ENCODE peak calls at places on chromosomes 5 and 9, in nine cellular contexts. L is fibroblast of lung; S is CD4-positive, alpha-beta T cell; T is OCI-LY7; Z is spleen; V is lung; M is endothelial cell; A is colonic mucosa; B is chondrocyte. U is an unnamed sample.

GRCh38 chr9:126980231-126980630 is 65.6 kb downstream of the RALGPS1 start:
- DNase-seq in B (no peak), M (no peak), V (no peak), T (no peak), Z (no peak), L (no peak), S (no peak), A (no peak), U (no peak)

GRCh38 chr5:143924311-143924710 is 112.3 kb downstream of the HMHB1 start:
- DNase-seq in A (no peak), V (no peak), S (no peak), M (no peak), T (no peak), Z (no peak), B (no peak), L (peak), U (no peak)

GRCh38 chr5:149510136-149510535 is 41.1 kb downstream of the CSNK1A1 start:
- DNase-seq in T (no peak), S (no peak), M (no peak), B (no peak), V (no peak), L (no peak), A (no peak), Z (no peak), U (no peak)

GRCh38 chr5:43514471-43514815 is 505 bp downstream of the C5orf34 start:
- DNase-seq in B (no peak), S (no peak), Z (no peak), V (no peak), T (no peak), L (peak), M (no peak), A (no peak), U (no peak)

GRCh38 chr5:35794688-35795375 is 61.9 kb upstream of the IL7R start:
- DNase-seq in B (no peak), S (no peak), L (no peak), T (no peak), V (no peak), M (no peak), A (no peak), Z (no peak), U (no peak)

GRCh38 chr5:170393235-170393634 is 4.1 kb upstream of the KCNMB1 start:
- DNase-seq in B (no peak), M (no peak), A (no peak), S (peak), L (no peak), T (no peak), V (no peak), Z (no peak), U (no peak)

GRCh38 chr5:67120032-67120431 is 76.6 kb downstream of the CD180 start:
- DNase-seq in Z (no peak), S (no peak), M (no peak), V (no peak), B (no peak), A (no peak), T (no peak), L (no peak), U (no peak)

GRCh38 chr9:13026956-13027355 is 252.1 kb downstream of the LURAP1L start:
- DNase-seq in M (no peak), Z (no peak), S (no peak), B (no peak), T (no peak), L (no peak), V (no peak), A (no peak), U (no peak)

GRCh38 chr5:94432499-94432898 is 185.9 kb downstream of the KIAA0825 start:
- DNase-seq in A (no peak), Z (no peak), L (peak), V (no peak), B (no peak), M (no peak), T (no peak), S (no peak), U (no peak)

GRCh38 chr5:167985373-167985772 is 306.1 kb upstream of the WWC1 start:
- DNase-seq in A (no peak), Z (no peak), M (no peak), S (no peak), V (no peak), B (no peak), T (no peak), L (peak), U (no peak)

GRCh38 chr5:58447231-58447630 is 12.7 kb downstream of the PLK2 start:
- DNase-seq in T (no peak), S (no peak), B (no peak), V (no peak), M (no peak), A (no peak), L (peak), Z (no peak), U (no peak)

GRCh38 chr9:105103776-105104175 is 140.7 kb upstream of the SLC44A1 start:
- DNase-seq in B (no peak), A (no peak), T (no peak), S (no peak), L (peak), M (no peak), V (no peak), Z (no peak), U (no peak)

GRCh38 chr9:764105-764524 is 77.4 kb upstream of the DMRT1 start:
- DNase-seq in Z (peak), M (peak), S (peak), B (no peak), T (peak), L (peak), A (peak), V (peak), U (peak)

GRCh38 chr5:60177596-60177995 is 284.1 kb upstream of the PDE4D start:
- DNase-seq in S (no peak), V (no peak), A (no peak), L (peak), B (no peak), Z (no peak), T (no peak), M (no peak), U (no peak)

GRCh38 chr9:25418974-25419373 is 259.3 kb downstream of the TUSC1 start:
- DNase-seq in M (no peak), A (no peak), B (no peak), T (no peak), Z (no peak), S (no peak), V (no peak), L (no peak), U (no peak)

GRCh38 chr5:110790673-110791072 is 51.9 kb downstream of the SLC25A46 start:
- DNase-seq in S (no peak), M (no peak), Z (no peak), A (no peak), B (no peak), L (peak), T (no peak), V (no peak), U (no peak)

GRCh38 chr5:73447234-73448071 is 1.1 kb downstream of the FOXD1 start:
- DNase-seq in S (no peak), B (peak), M (peak), V (no peak), Z (peak), A (peak), T (peak), L (peak), U (peak)

GRCh38 chr9:97293207-97293721 is 14.2 kb upstream of the CCDC180 start:
- DNase-seq in V (no peak), A (no peak), B (no peak), S (no peak), M (peak), T (no peak), L (peak), Z (peak), U (no peak)

GRCh38 chr5:79829260-79829659 is 139.6 kb downstream of the CMYA5 start:
- DNase-seq in S (no peak), L (no peak), M (peak), V (no peak), A (no peak), Z (no peak), B (no peak), T (peak), U (peak)

GRCh38 chr9:76866689-76867088 is 39.2 kb downstream of the PRUNE2 start:
- DNase-seq in A (no peak), V (no peak), B (no peak), Z (no peak), L (peak), T (no peak), M (no peak), S (no peak), U (no peak)

GRCh38 chr5:10801931-10802674 is 41.1 kb upstream of the DAP start:
- DNase-seq in V (no peak), T (no peak), Z (no peak), A (no peak), L (no peak), B (no peak), M (no peak), S (no peak), U (no peak)

GRCh38 chr9:15389173-15389572 is 33.5 kb upstream of the SNAPC3 start:
- DNase-seq in A (no peak), L (peak), Z (no peak), V (no peak), M (no peak), T (no peak), S (no peak), B (no peak), U (no peak)

GRCh38 chr5:179314606-179315355 is 30.5 kb downstream of the ADAMTS2 start:
- DNase-seq in S (no peak), L (no peak), A (no peak), V (no peak), Z (peak), B (peak), M (no peak), T (no peak), U (peak)

GRCh38 chr9:126404459-126404858 is 77.8 kb downstream of the MVB12B start:
- DNase-seq in S (no peak), V (no peak), T (no peak), A (no peak), L (no peak), M (no peak), B (no peak), Z (no peak), U (no peak)

GRCh38 chr9:134268308-134268724 is 57.9 kb upstream of the RXRA start:
- DNase-seq in Z (peak), V (no peak), A (peak), L (no peak), M (no peak), S (no peak), B (no peak), T (peak), U (no peak)

GRCh38 chr9:134265078-134265477 is 61.2 kb upstream of the RXRA start:
- DNase-seq in B (no peak), Z (no peak), T (no peak), V (no peak), S (no peak), A (no peak), L (no peak), M (no peak), U (no peak)

GRCh38 chr9:134264169-134264568 is 62.1 kb upstream of the RXRA start:
- DNase-seq in L (no peak), M (no peak), A (no peak), B (no peak), V (no peak), S (no peak), T (no peak), Z (no peak), U (no peak)

GRCh38 chr9:134266418-134266817 is 59.8 kb upstream of the RXRA start:
- DNase-seq in Z (no peak), S (no peak), B (no peak), M (no peak), A (no peak), L (no peak), T (no peak), V (no peak), U (no peak)

DNA sequence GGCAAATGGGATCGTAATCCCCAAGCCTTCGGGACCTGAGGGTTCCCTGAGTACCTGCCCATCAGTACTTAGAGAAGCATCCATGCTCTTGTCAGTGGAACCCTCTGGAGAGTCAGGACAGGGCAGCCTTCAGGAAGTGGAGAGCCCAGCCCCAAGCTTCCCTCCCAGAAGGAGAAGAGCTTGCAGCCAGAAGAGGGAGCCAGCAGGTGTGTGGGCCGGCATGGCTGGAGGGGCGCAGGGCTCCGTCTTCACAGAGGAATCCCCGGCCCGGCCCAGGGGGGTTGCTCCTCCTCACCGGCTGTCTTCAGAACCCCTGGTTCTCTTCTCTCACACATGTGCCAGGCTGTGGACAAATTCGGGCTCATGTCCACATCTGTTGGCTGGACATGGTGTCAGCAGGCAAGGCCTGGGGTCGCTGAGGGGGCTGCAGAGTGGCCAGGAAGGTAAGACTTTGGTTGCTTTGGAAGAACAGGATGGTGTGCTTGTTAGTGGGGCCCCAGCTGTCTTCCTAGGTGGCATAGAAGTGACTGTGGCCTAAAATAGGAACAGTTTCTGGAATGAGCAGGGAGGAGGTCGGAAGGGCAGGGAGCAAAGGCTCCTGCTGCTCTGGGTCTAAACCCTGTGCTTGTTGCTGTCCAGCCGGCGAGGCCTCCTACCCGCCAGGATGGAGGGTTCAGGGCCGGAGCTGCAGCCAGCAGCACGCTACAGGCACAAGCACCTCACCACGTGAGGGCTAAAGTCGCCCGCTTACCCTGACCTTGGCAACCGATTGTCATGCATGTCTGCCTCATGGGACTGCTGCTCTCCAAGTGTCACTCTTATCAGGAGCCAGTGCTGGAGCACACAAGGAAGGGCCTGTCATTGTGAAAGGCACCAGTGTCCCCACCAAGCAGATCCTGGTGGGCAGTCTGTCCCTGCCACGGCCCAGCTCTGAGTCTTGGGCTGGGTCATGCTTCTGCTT is 58.7 kb upstream of the RXRA start:
- DNase-seq in A (no peak), T (no peak), M (no peak), B (no peak), Z (no peak), L (no peak), V (no peak), S (no peak), U (no peak)
- TF ChIP-seq CTCF in A (no peak), T (peak), M (no peak), B (no peak), Z (no peak), L (no peak), V (no peak), S (no peak), U (no peak)

GRCh38 chr5:139193928-139194327 is 4.2 kb downstream of the SIL1 start:
- DNase-seq in A (no peak), M (no peak), B (no peak), L (no peak), Z (no peak), V (no peak), T (no peak), S (no peak), U (no peak)
- TF ChIP-seq CTCF in A (no peak), M (peak), B (peak), L (peak), Z (no peak), V (no peak), T (peak), S (no peak), U (peak)

GRCh38 chr5:85049020-85049419 is 664.3 kb upstream of the EDIL3 start:
- DNase-seq in B (no peak), L (peak), S (no peak), Z (no peak), A (no peak), V (no peak), M (peak), T (no peak), U (peak)
- TF ChIP-seq CTCF in B (peak), L (no peak), S (no peak), Z (no peak), A (no peak), V (no peak), M (no peak), T (peak), U (peak)

DNA sequence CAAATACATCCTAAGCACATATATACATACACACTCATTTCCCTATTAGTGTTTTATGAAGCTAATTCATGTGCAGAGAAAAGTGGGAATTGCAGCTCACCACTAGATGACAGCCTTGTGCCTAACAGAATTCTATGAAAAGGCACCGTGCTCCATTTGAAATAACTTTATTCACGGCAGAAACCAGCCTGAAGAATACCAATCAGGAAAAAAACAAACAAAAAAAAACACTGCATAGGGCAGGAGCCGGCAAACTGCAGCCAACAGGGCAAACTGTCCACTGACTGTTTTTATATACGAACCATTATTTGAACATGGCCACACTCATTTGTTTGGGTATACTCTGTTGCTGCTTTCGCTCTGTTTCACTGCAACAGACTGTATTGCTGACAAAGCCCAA is 33.6 kb downstream of the ERMP1 start:
- DNase-seq in S (no peak), Z (no peak), M (no peak), B (no peak), V (no peak), A (no peak), T (peak), L (peak), U (no peak)
- TF ChIP-seq CTCF in S (peak), Z (no peak), M (no peak), B (peak), V (peak), A (peak), T (peak), L (peak), U (no peak)

GRCh38 chr5:138465288-138466057 is at the start of gene EGR1:
- DNase-seq in S (peak), T (peak), V (peak), A (peak), Z (peak), L (peak), M (peak), B (peak), U (peak)
- TF ChIP-seq CTCF in S (peak), T (no peak), V (no peak), A (no peak), Z (peak), L (no peak), M (no peak), B (no peak), U (no peak)

DNA sequence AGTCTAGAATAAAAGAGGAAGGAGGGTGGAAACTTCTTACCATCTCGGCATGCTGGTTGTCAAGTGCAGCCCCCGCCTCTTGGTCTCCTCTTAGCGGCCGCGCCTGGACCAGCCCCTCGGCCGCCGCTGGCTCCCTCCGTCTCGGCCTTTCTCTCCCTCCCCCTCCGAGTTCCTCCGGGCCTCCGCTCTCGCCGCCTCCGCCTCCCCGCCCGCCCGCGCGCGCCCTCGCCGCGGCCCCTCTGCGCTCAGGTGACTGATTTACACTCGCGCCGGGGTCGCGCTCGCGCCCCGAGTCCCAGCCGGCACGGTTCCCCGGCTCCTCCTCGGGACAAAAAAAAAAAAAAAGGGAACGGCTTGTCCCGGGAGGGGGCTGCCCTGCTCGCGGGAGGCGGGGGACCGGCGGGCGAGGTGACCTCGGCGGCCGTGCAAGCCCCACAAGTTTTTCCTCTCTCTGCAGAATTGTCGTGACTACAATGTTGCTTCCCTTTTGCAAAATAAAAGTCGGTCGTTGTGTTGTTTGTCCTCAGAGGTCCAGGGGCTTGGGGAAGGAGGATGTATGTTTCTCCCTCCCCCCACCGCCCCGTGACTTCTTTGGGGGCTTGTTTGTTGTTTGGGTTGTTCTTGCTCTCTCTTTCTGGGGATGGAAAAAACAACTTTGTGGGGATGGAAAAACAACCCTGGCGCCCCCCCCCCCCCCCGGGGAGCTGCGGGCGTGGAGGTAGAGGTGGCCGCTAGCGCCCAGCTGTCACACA is at the start of gene BNC2:
- DNase-seq in A (peak), M (peak), T (no peak), Z (no peak), S (no peak), B (no peak), L (peak), V (no peak), U (peak)
- TF ChIP-seq CTCF in A (no peak), M (no peak), T (no peak), Z (no peak), S (no peak), B (peak), L (no peak), V (no peak), U (no peak)